ENCODE peak calls at places on chromosomes 7 and 10, in seven cellular contexts. One of them, this sample, is unnamed.

GRCh38 chr10:81728692-81729091 is 146.3 kb upstream of the NRG3 start:
- ATAC-seq in sciatic nerve: no peak
- ATAC-seq in lung: no peak
- ATAC-seq in T-cell: no peak
- ATAC-seq in Right ventricle myocardium superior: no peak
- ATAC-seq in left lung: no peak
- ATAC-seq in central memory CD8-positive, alpha-beta T cell: no peak
- ATAC-seq in this sample: no peak

GRCh38 chr7:139871820-139872219 is 42.8 kb downstream of the TBXAS1 start:
- ATAC-seq in sciatic nerve: no peak
- ATAC-seq in lung: no peak
- ATAC-seq in T-cell: no peak
- ATAC-seq in Right ventricle myocardium superior: no peak
- ATAC-seq in left lung: no peak
- ATAC-seq in central memory CD8-positive, alpha-beta T cell: no peak
- ATAC-seq in this sample: no peak

GRCh38 chr7:87445897-87446296 is 29.6 kb downstream of the ABCB4 start:
- ATAC-seq in sciatic nerve: no peak
- ATAC-seq in lung: no peak
- ATAC-seq in T-cell: no peak
- ATAC-seq in Right ventricle myocardium superior: no peak
- ATAC-seq in left lung: no peak
- ATAC-seq in central memory CD8-positive, alpha-beta T cell: no peak
- ATAC-seq in this sample: no peak

GRCh38 chr10:62708569-62708968 is 96.0 kb upstream of the ADO start:
- ATAC-seq in sciatic nerve: peak
- ATAC-seq in lung: no peak
- ATAC-seq in T-cell: no peak
- ATAC-seq in Right ventricle myocardium superior: no peak
- ATAC-seq in left lung: peak
- ATAC-seq in central memory CD8-positive, alpha-beta T cell: no peak
- ATAC-seq in this sample: no peak

GRCh38 chr7:778271-778967 is 51.3 kb upstream of the PRKAR1B start:
- ATAC-seq in sciatic nerve: peak
- ATAC-seq in lung: no peak
- ATAC-seq in T-cell: no peak
- ATAC-seq in Right ventricle myocardium superior: no peak
- ATAC-seq in left lung: no peak
- ATAC-seq in central memory CD8-positive, alpha-beta T cell: no peak
- ATAC-seq in this sample: peak

GRCh38 chr10:85995791-85996190 is 370.8 kb downstream of the GRID1 start:
- ATAC-seq in sciatic nerve: no peak
- ATAC-seq in lung: no peak
- ATAC-seq in T-cell: no peak
- ATAC-seq in Right ventricle myocardium superior: peak
- ATAC-seq in left lung: peak
- ATAC-seq in central memory CD8-positive, alpha-beta T cell: no peak
- ATAC-seq in this sample: no peak

GRCh38 chr7:157828190-157828589 is 491.4 kb downstream of the DNAJB6 start:
- ATAC-seq in sciatic nerve: no peak
- ATAC-seq in lung: no peak
- ATAC-seq in T-cell: no peak
- ATAC-seq in Right ventricle myocardium superior: no peak
- ATAC-seq in left lung: no peak
- ATAC-seq in central memory CD8-positive, alpha-beta T cell: no peak
- ATAC-seq in this sample: no peak

GRCh38 chr10:125159932-125160855 is at the start of gene CTBP2:
- ATAC-seq in sciatic nerve: peak
- ATAC-seq in lung: no peak
- ATAC-seq in T-cell: no peak
- ATAC-seq in Right ventricle myocardium superior: peak
- ATAC-seq in left lung: peak
- ATAC-seq in central memory CD8-positive, alpha-beta T cell: no peak
- ATAC-seq in this sample: no peak

GRCh38 chr10:117627561-117627960 is 85.0 kb downstream of the EMX2 start:
- ATAC-seq in sciatic nerve: no peak
- ATAC-seq in lung: no peak
- ATAC-seq in T-cell: no peak
- ATAC-seq in Right ventricle myocardium superior: no peak
- ATAC-seq in left lung: no peak
- ATAC-seq in central memory CD8-positive, alpha-beta T cell: no peak
- ATAC-seq in this sample: no peak

GRCh38 chr7:90309872-90310271 is 11.2 kb downstream of the FAM237B start:
- ATAC-seq in sciatic nerve: no peak
- ATAC-seq in lung: no peak
- ATAC-seq in T-cell: no peak
- ATAC-seq in Right ventricle myocardium superior: no peak
- ATAC-seq in left lung: no peak
- ATAC-seq in central memory CD8-positive, alpha-beta T cell: no peak
- ATAC-seq in this sample: no peak

GRCh38 chr10:8079126-8079525 is 24.6 kb downstream of the GATA3 start:
- ATAC-seq in sciatic nerve: no peak
- ATAC-seq in lung: no peak
- ATAC-seq in T-cell: no peak
- ATAC-seq in Right ventricle myocardium superior: no peak
- ATAC-seq in left lung: no peak
- ATAC-seq in central memory CD8-positive, alpha-beta T cell: no peak
- ATAC-seq in this sample: peak

GRCh38 chr7:130276796-130277762 is 10.4 kb downstream of the CPA2 start:
- ATAC-seq in sciatic nerve: no peak
- ATAC-seq in lung: no peak
- ATAC-seq in T-cell: no peak
- ATAC-seq in Right ventricle myocardium superior: no peak
- ATAC-seq in left lung: peak
- ATAC-seq in central memory CD8-positive, alpha-beta T cell: no peak
- ATAC-seq in this sample: peak

GRCh38 chr7:123143206-123143605 is 56.6 kb downstream of the SLC13A1 start:
- ATAC-seq in sciatic nerve: no peak
- ATAC-seq in lung: no peak
- ATAC-seq in T-cell: no peak
- ATAC-seq in Right ventricle myocardium superior: no peak
- ATAC-seq in left lung: peak
- ATAC-seq in central memory CD8-positive, alpha-beta T cell: no peak
- ATAC-seq in this sample: no peak

GRCh38 chr10:64116731-64117130 is 595.5 kb downstream of the REEP3 start:
- ATAC-seq in sciatic nerve: no peak
- ATAC-seq in lung: no peak
- ATAC-seq in T-cell: no peak
- ATAC-seq in Right ventricle myocardium superior: no peak
- ATAC-seq in left lung: no peak
- ATAC-seq in central memory CD8-positive, alpha-beta T cell: no peak
- ATAC-seq in this sample: no peak

GRCh38 chr7:120473352-120473751 is 200.4 kb downstream of the KCND2 start:
- ATAC-seq in sciatic nerve: no peak
- ATAC-seq in lung: no peak
- ATAC-seq in T-cell: no peak
- ATAC-seq in Right ventricle myocardium superior: no peak
- ATAC-seq in left lung: no peak
- ATAC-seq in central memory CD8-positive, alpha-beta T cell: no peak
- ATAC-seq in this sample: no peak

GRCh38 chr7:92924800-92925199 is 88.4 kb upstream of the CDK6 start:
- ATAC-seq in sciatic nerve: no peak
- ATAC-seq in lung: no peak
- ATAC-seq in T-cell: no peak
- ATAC-seq in Right ventricle myocardium superior: no peak
- ATAC-seq in left lung: no peak
- ATAC-seq in central memory CD8-positive, alpha-beta T cell: no peak
- ATAC-seq in this sample: no peak

GRCh38 chr7:51785806-51786205 is 469.2 kb upstream of the COBL start:
- ATAC-seq in sciatic nerve: no peak
- ATAC-seq in lung: no peak
- ATAC-seq in T-cell: no peak
- ATAC-seq in Right ventricle myocardium superior: no peak
- ATAC-seq in left lung: no peak
- ATAC-seq in central memory CD8-positive, alpha-beta T cell: no peak
- ATAC-seq in this sample: no peak

GRCh38 chr7:69603351-69603750 is 5.1 kb downstream of the AUTS2 start:
- ATAC-seq in sciatic nerve: no peak
- ATAC-seq in lung: no peak
- ATAC-seq in T-cell: no peak
- ATAC-seq in Right ventricle myocardium superior: no peak
- ATAC-seq in left lung: peak
- ATAC-seq in central memory CD8-positive, alpha-beta T cell: no peak
- ATAC-seq in this sample: no peak

GRCh38 chr7:120168066-120168465 is 104.9 kb upstream of the KCND2 start:
- ATAC-seq in sciatic nerve: peak
- ATAC-seq in lung: no peak
- ATAC-seq in T-cell: no peak
- ATAC-seq in Right ventricle myocardium superior: peak
- ATAC-seq in left lung: no peak
- ATAC-seq in central memory CD8-positive, alpha-beta T cell: no peak
- ATAC-seq in this sample: no peak

GRCh38 chr7:156607332-156608175 is 33.0 kb upstream of the RNF32 start:
- ATAC-seq in sciatic nerve: no peak
- ATAC-seq in lung: no peak
- ATAC-seq in T-cell: peak
- ATAC-seq in Right ventricle myocardium superior: no peak
- ATAC-seq in left lung: peak
- ATAC-seq in central memory CD8-positive, alpha-beta T cell: no peak
- ATAC-seq in this sample: peak

GRCh38 chr10:120981601-120982381 is 130.6 kb downstream of the WDR11 start:
- ATAC-seq in sciatic nerve: no peak
- ATAC-seq in lung: no peak
- ATAC-seq in T-cell: no peak
- ATAC-seq in Right ventricle myocardium superior: no peak
- ATAC-seq in left lung: peak
- ATAC-seq in central memory CD8-positive, alpha-beta T cell: no peak
- ATAC-seq in this sample: no peak

GRCh38 chr10:88858493-88858892 is 6.8 kb upstream of the ANKRD22 start:
- ATAC-seq in sciatic nerve: no peak
- ATAC-seq in lung: no peak
- ATAC-seq in T-cell: no peak
- ATAC-seq in Right ventricle myocardium superior: no peak
- ATAC-seq in left lung: peak
- ATAC-seq in central memory CD8-positive, alpha-beta T cell: no peak
- ATAC-seq in this sample: no peak

GRCh38 chr7:94633025-94633341 is 22.9 kb downstream of the SGCE start:
- ATAC-seq in sciatic nerve: no peak
- ATAC-seq in lung: no peak
- ATAC-seq in T-cell: no peak
- ATAC-seq in Right ventricle myocardium superior: no peak
- ATAC-seq in left lung: peak
- ATAC-seq in central memory CD8-positive, alpha-beta T cell: no peak
- ATAC-seq in this sample: no peak

GRCh38 chr7:101633516-101633915 is 4.4 kb upstream of the MYL10 start:
- ATAC-seq in sciatic nerve: no peak
- ATAC-seq in lung: no peak
- ATAC-seq in T-cell: no peak
- ATAC-seq in Right ventricle myocardium superior: peak
- ATAC-seq in left lung: no peak
- ATAC-seq in central memory CD8-positive, alpha-beta T cell: no peak
- ATAC-seq in this sample: no peak

GRCh38 chr7:41476117-41476803 is 226.6 kb downstream of the INHBA start:
- ATAC-seq in sciatic nerve: peak
- ATAC-seq in lung: no peak
- ATAC-seq in T-cell: no peak
- ATAC-seq in Right ventricle myocardium superior: no peak
- ATAC-seq in left lung: no peak
- ATAC-seq in central memory CD8-positive, alpha-beta T cell: no peak
- ATAC-seq in this sample: no peak

GRCh38 chr10:100158044-100158805 is 27.6 kb downstream of the ERLIN1 start:
- ATAC-seq in sciatic nerve: no peak
- ATAC-seq in lung: no peak
- ATAC-seq in T-cell: no peak
- ATAC-seq in Right ventricle myocardium superior: no peak
- ATAC-seq in left lung: no peak
- ATAC-seq in central memory CD8-positive, alpha-beta T cell: no peak
- ATAC-seq in this sample: no peak

GRCh38 chr7:42035205-42035604 is 201.8 kb downstream of the GLI3 start:
- ATAC-seq in sciatic nerve: peak
- ATAC-seq in lung: no peak
- ATAC-seq in T-cell: no peak
- ATAC-seq in Right ventricle myocardium superior: peak
- ATAC-seq in left lung: no peak
- ATAC-seq in central memory CD8-positive, alpha-beta T cell: no peak
- ATAC-seq in this sample: no peak

GRCh38 chr7:21238717-21239116 is 189.2 kb upstream of the SP4 start:
- ATAC-seq in sciatic nerve: no peak
- ATAC-seq in lung: no peak
- ATAC-seq in T-cell: no peak
- ATAC-seq in Right ventricle myocardium superior: no peak
- ATAC-seq in left lung: no peak
- ATAC-seq in central memory CD8-positive, alpha-beta T cell: no peak
- ATAC-seq in this sample: no peak

GRCh38 chr7:31724696-31725095 is 37.7 kb downstream of the PPP1R17 start:
- ATAC-seq in sciatic nerve: no peak
- ATAC-seq in lung: no peak
- ATAC-seq in T-cell: no peak
- ATAC-seq in Right ventricle myocardium superior: no peak
- ATAC-seq in left lung: no peak
- ATAC-seq in central memory CD8-positive, alpha-beta T cell: no peak
- ATAC-seq in this sample: no peak

GRCh38 chr7:2196381-2197378 is 36.1 kb downstream of the MAD1L1 start:
- ATAC-seq in sciatic nerve: no peak
- ATAC-seq in lung: no peak
- ATAC-seq in T-cell: no peak
- ATAC-seq in Right ventricle myocardium superior: peak
- ATAC-seq in left lung: no peak
- ATAC-seq in central memory CD8-positive, alpha-beta T cell: no peak
- ATAC-seq in this sample: no peak

GRCh38 chr10:93072713-93073538 is 767 bp upstream of the CYP26A1 start:
- ATAC-seq in sciatic nerve: peak
- ATAC-seq in lung: no peak
- ATAC-seq in T-cell: no peak
- ATAC-seq in Right ventricle myocardium superior: no peak
- ATAC-seq in left lung: no peak
- ATAC-seq in central memory CD8-positive, alpha-beta T cell: no peak
- ATAC-seq in this sample: peak

GRCh38 chr10:88499569-88500470 is 83.3 kb downstream of the RNLS start:
- ATAC-seq in sciatic nerve: no peak
- ATAC-seq in lung: no peak
- ATAC-seq in T-cell: no peak
- ATAC-seq in Right ventricle myocardium superior: no peak
- ATAC-seq in left lung: peak
- ATAC-seq in central memory CD8-positive, alpha-beta T cell: no peak
- ATAC-seq in this sample: peak

GRCh38 chr7:41003031-41003925 is 699.6 kb downstream of the INHBA start:
- ATAC-seq in sciatic nerve: no peak
- ATAC-seq in lung: no peak
- ATAC-seq in T-cell: no peak
- ATAC-seq in Right ventricle myocardium superior: no peak
- ATAC-seq in left lung: peak
- ATAC-seq in central memory CD8-positive, alpha-beta T cell: no peak
- ATAC-seq in this sample: peak

GRCh38 chr10:75492151-75492550 is 60.7 kb downstream of the LRMDA start:
- ATAC-seq in sciatic nerve: no peak
- ATAC-seq in lung: no peak
- ATAC-seq in T-cell: no peak
- ATAC-seq in Right ventricle myocardium superior: no peak
- ATAC-seq in left lung: no peak
- ATAC-seq in central memory CD8-positive, alpha-beta T cell: no peak
- ATAC-seq in this sample: no peak

GRCh38 chr7:65449505-65449852 is 75.8 kb downstream of the ZNF92 start:
- ATAC-seq in sciatic nerve: peak
- ATAC-seq in lung: no peak
- ATAC-seq in T-cell: no peak
- ATAC-seq in Right ventricle myocardium superior: no peak
- ATAC-seq in left lung: no peak
- ATAC-seq in central memory CD8-positive, alpha-beta T cell: no peak
- ATAC-seq in this sample: peak

GRCh38 chr7:36736090-36736826 is 12.0 kb upstream of the AOAH start:
- ATAC-seq in sciatic nerve: no peak
- ATAC-seq in lung: no peak
- ATAC-seq in T-cell: no peak
- ATAC-seq in Right ventricle myocardium superior: no peak
- ATAC-seq in left lung: no peak
- ATAC-seq in central memory CD8-positive, alpha-beta T cell: peak
- ATAC-seq in this sample: no peak

GRCh38 chr10:84354623-84355022 is 26.2 kb downstream of the CCSER2 start:
- ATAC-seq in sciatic nerve: no peak
- ATAC-seq in lung: no peak
- ATAC-seq in T-cell: no peak
- ATAC-seq in Right ventricle myocardium superior: no peak
- ATAC-seq in left lung: no peak
- ATAC-seq in central memory CD8-positive, alpha-beta T cell: no peak
- ATAC-seq in this sample: no peak

GRCh38 chr10:78640981-78641646 is 427.7 kb upstream of the ZMIZ1 start:
- ATAC-seq in sciatic nerve: peak
- ATAC-seq in lung: no peak
- ATAC-seq in T-cell: no peak
- ATAC-seq in Right ventricle myocardium superior: peak
- ATAC-seq in left lung: no peak
- ATAC-seq in central memory CD8-positive, alpha-beta T cell: no peak
- ATAC-seq in this sample: no peak